ENCODE peak calls at places on chromosomes 2 and 18, in four cellular contexts. One of them, this sample, is unnamed.

GRCh38 chr2:71592181-71592711 is 138.9 kb downstream of the DYSF start:
- DNase-seq in Peyer's patch: no peak
- DNase-seq in activated CD8-positive, alpha-beta memory T cell treated with anti-CD3 and anti-CD28 coated beads for 48 hours: no peak
- DNase-seq in activated T-helper 1 cell treated with Interleukin-2 at 50 U/mL for 16 hours: no peak
- DNase-seq in this sample: no peak

GRCh38 chr2:233824373-233824772 is 30.0 kb downstream of the HJURP start:
- DNase-seq in activated CD8-positive, alpha-beta memory T cell treated with anti-CD3 and anti-CD28 coated beads for 48 hours: no peak
- DNase-seq in activated T-helper 1 cell treated with Interleukin-2 at 50 U/mL for 16 hours: no peak
- DNase-seq in Peyer's patch: no peak
- DNase-seq in this sample: no peak

GRCh38 chr2:98134601-98135000 is 47.6 kb downstream of the VWA3B start:
- DNase-seq in Peyer's patch: no peak
- DNase-seq in activated CD8-positive, alpha-beta memory T cell treated with anti-CD3 and anti-CD28 coated beads for 48 hours: no peak
- DNase-seq in activated T-helper 1 cell treated with Interleukin-2 at 50 U/mL for 16 hours: no peak
- DNase-seq in this sample: no peak

GRCh38 chr2:222651721-222652420 is 4.0 kb downstream of the FARSB start:
- DNase-seq in Peyer's patch: no peak
- DNase-seq in activated CD8-positive, alpha-beta memory T cell treated with anti-CD3 and anti-CD28 coated beads for 48 hours: no peak
- DNase-seq in activated T-helper 1 cell treated with Interleukin-2 at 50 U/mL for 16 hours: no peak
- DNase-seq in this sample: no peak

GRCh38 chr2:204452464-204453023 is 92.7 kb upstream of the PARD3B start:
- DNase-seq in Peyer's patch: no peak
- DNase-seq in activated CD8-positive, alpha-beta memory T cell treated with anti-CD3 and anti-CD28 coated beads for 48 hours: no peak
- DNase-seq in activated T-helper 1 cell treated with Interleukin-2 at 50 U/mL for 16 hours: no peak
- DNase-seq in this sample: no peak

GRCh38 chr2:241776336-241777166 is at the start of gene GAL3ST2:
- DNase-seq in activated T-helper 1 cell treated with Interleukin-2 at 50 U/mL for 16 hours: no peak
- DNase-seq in activated CD8-positive, alpha-beta memory T cell treated with anti-CD3 and anti-CD28 coated beads for 48 hours: no peak
- DNase-seq in Peyer's patch: no peak
- DNase-seq in this sample: no peak

GRCh38 chr2:66235408-66235807 is 199.5 kb upstream of the MEIS1 start:
- DNase-seq in activated CD8-positive, alpha-beta memory T cell treated with anti-CD3 and anti-CD28 coated beads for 48 hours: no peak
- DNase-seq in activated T-helper 1 cell treated with Interleukin-2 at 50 U/mL for 16 hours: no peak
- DNase-seq in Peyer's patch: no peak
- DNase-seq in this sample: no peak

GRCh38 chr18:44894011-44894410 is 213.3 kb downstream of the SETBP1 start:
- DNase-seq in activated CD8-positive, alpha-beta memory T cell treated with anti-CD3 and anti-CD28 coated beads for 48 hours: no peak
- DNase-seq in activated T-helper 1 cell treated with Interleukin-2 at 50 U/mL for 16 hours: no peak
- DNase-seq in Peyer's patch: no peak
- DNase-seq in this sample: no peak

GRCh38 chr2:163641986-163642385 is 93.8 kb downstream of the FIGN start:
- DNase-seq in activated CD8-positive, alpha-beta memory T cell treated with anti-CD3 and anti-CD28 coated beads for 48 hours: no peak
- DNase-seq in activated T-helper 1 cell treated with Interleukin-2 at 50 U/mL for 16 hours: no peak
- DNase-seq in Peyer's patch: no peak
- DNase-seq in this sample: no peak

GRCh38 chr2:7077660-7078278 is 160.6 kb downstream of the RNF144A start:
- DNase-seq in activated T-helper 1 cell treated with Interleukin-2 at 50 U/mL for 16 hours: no peak
- DNase-seq in activated CD8-positive, alpha-beta memory T cell treated with anti-CD3 and anti-CD28 coated beads for 48 hours: no peak
- DNase-seq in Peyer's patch: no peak
- DNase-seq in this sample: no peak

This sample was measured in activated B cell treated with CpG ODN at 0.5 μM for 24 hours.